ENCODE peak calls at places on chromosomes 6 and 20, in nine cellular contexts. A, U, B, V, F, P, J, S and R are unnamed samples.

GRCh38 chr6:169190970-169191369 is 62.7 kb downstream of the THBS2 start:
- DNase-seq in P (no peak), J (no peak), S (no peak), F (no peak), U (no peak), A (no peak), B (no peak), V (no peak), R (no peak)

GRCh38 chr20:20561841-20562240 is 150.6 kb downstream of the RALGAPA2 start:
- DNase-seq in U (no peak), A (no peak), B (no peak), S (no peak), F (peak; percentile 46), J (no peak), V (no peak), P (no peak), R (no peak)

GRCh38 chr20:19784511-19785172 is 26.6 kb downstream of the RIN2 start:
- DNase-seq in J (peak; percentile 64), V (peak; percentile 86), U (peak; percentile 91), F (peak; percentile 67), P (peak; percentile 93), A (peak; percentile 94), B (peak; percentile 92), S (peak; percentile 91), R (peak; percentile 64)

GRCh38 chr6:27890351-27891299 is 21.6 kb downstream of the OR2B2 start:
- DNase-seq in P (peak; percentile 97), B (peak; percentile 94), V (peak; percentile 93), A (peak; percentile 96), S (peak; percentile 97), F (peak; percentile 99), J (no peak), U (peak; percentile 94), R (peak; percentile 28)

GRCh38 chr6:82145926-82146452 is 101.6 kb downstream of the IBTK start:
- DNase-seq in A (no peak), J (no peak), P (no peak), U (no peak), V (peak; percentile 19), F (no peak), S (no peak), B (no peak), R (no peak)

GRCh38 chr6:109506841-109507240 is 23.8 kb upstream of the ZBTB24 start:
- DNase-seq in F (no peak), B (no peak), U (no peak), S (no peak), P (no peak), A (no peak), J (no peak), V (no peak), R (no peak)

GRCh38 chr6:166448432-166448831 is 65.7 kb upstream of the MPC1 start:
- DNase-seq in B (no peak), U (no peak), J (no peak), F (no peak), V (no peak), A (no peak), S (no peak), P (no peak), R (no peak)

GRCh38 chr6:170129691-170130171 is 161.1 kb downstream of the DLL1 start:
- DNase-seq in A (peak; percentile 15), P (peak; percentile 17), F (no peak), V (no peak), U (peak; percentile 72), S (no peak), B (no peak), J (peak; percentile 80), R (peak; percentile 89)

GRCh38 chr6:88294702-88295101 is 128.6 kb upstream of the CNR1 start:
- DNase-seq in F (no peak), U (no peak), A (no peak), V (no peak), P (no peak), S (no peak), B (no peak), J (no peak), R (no peak)

GRCh38 chr20:51258582-51259175 is 235.8 kb upstream of the KCNG1 start:
- DNase-seq in B (peak; percentile 50), A (peak; percentile 53), P (peak; percentile 7), U (peak; percentile 96), F (no peak), S (peak; percentile 17), J (no peak), V (peak; percentile 34), R (no peak)

GRCh38 chr6:160853946-160854345 is 137.6 kb upstream of the MAP3K4 start:
- DNase-seq in V (no peak), F (no peak), J (no peak), P (no peak), B (no peak), U (no peak), S (no peak), A (no peak), R (no peak)

GRCh38 chr20:48635791-48636267 is 192.0 kb downstream of the PREX1 start:
- DNase-seq in P (peak; percentile 63), F (peak; percentile 65), B (peak; percentile 54), A (peak; percentile 68), S (peak; percentile 31), U (peak; percentile 20), V (no peak), J (no peak), R (peak; percentile 87)

GRCh38 chr6:2839982-2840793 is 1.5 kb downstream of the SERPINB1 start:
- DNase-seq in A (no peak), V (no peak), U (peak; percentile 90), S (no peak), F (no peak), P (no peak), B (no peak), J (no peak), R (no peak)

GRCh38 chr20:44438782-44439181 is 36.9 kb upstream of the TTPAL start:
- DNase-seq in U (no peak), S (no peak), F (no peak), P (no peak), B (no peak), J (no peak), A (no peak), V (no peak), R (no peak)

GRCh38 chr20:13788167-13788834 is 3.5 kb downstream of the NDUFAF5 start:
- DNase-seq in S (peak; percentile 69), J (peak; percentile 62), F (peak; percentile 73), A (peak; percentile 90), U (peak; percentile 80), B (peak; percentile 83), P (peak; percentile 79), V (peak; percentile 62), R (no peak)

GRCh38 chr6:15481892-15482291 is 180.9 kb downstream of the DTNBP1 start:
- DNase-seq in B (no peak), A (no peak), F (peak; percentile 31), S (no peak), V (no peak), P (no peak), U (peak; percentile 59), J (no peak), R (no peak)

GRCh38 chr20:24979036-24979960 is 13.3 kb downstream of the APMAP start:
- DNase-seq in P (no peak), V (no peak), A (no peak), B (no peak), U (no peak), F (no peak), S (no peak), J (no peak), R (no peak)

GRCh38 chr20:60306105-60306504 is 347.9 kb downstream of the CDH26 start:
- DNase-seq in V (no peak), B (no peak), U (no peak), F (no peak), S (no peak), P (no peak), J (no peak), A (no peak), R (no peak)

GRCh38 chr20:41453006-41453950 is 86.7 kb upstream of the EMILIN3 start:
- DNase-seq in V (no peak), U (no peak), S (no peak), B (no peak), F (no peak), P (no peak), A (no peak), J (no peak), R (no peak)
- H3K4me3 ChIP-seq in V (no peak overlapping the region), U (no peak overlapping the region), S (no peak overlapping the region), B (no peak overlapping the region), F (no peak overlapping the region), P (no peak overlapping the region), A (no peak overlapping the region), J (no peak overlapping the region), R (no peak overlapping the region)

DNA sequence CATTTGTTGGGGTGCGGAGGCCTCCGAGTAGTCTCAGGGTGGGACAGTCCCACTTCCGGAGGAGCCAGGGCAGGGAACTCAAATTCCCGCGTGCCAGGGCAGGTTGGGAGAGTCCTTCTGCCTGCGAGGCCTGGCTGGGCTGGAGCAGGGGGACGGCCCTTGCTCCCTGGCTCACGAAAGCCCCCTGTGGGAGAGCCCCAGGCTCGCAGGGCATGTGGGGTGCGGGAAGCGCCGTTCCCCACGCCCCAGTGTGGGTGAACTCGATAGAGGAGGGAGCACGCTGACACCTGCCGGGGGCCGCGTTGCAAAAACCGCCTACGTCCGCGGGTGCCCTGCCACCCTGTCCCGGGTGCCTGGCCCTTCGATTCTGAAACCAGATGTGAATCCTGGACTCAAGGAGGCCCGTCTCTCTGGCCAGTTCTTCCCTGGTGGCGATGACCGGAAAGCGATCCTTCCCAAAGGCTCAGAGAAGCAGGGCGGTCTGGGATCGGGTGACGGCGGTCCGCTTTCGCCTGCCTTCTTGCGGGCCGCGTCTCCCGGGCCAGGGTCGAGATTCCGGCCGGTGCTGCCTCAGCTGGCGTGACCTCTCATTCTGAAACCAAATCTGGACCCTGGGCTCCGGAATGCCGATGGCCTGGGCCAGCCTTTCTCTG is 1846.5 kb upstream of the DEFB115 start:
- DNase-seq in F (no peak), J (no peak), U (no peak), P (no peak), V (no peak), B (no peak), S (no peak), A (no peak), R (no peak)
- H3K4me3 ChIP-seq in F (no peak overlapping the region), J (peak overlapping the region; percentile 45), U (no peak overlapping the region), P (no peak overlapping the region), V (no peak overlapping the region), B (no peak overlapping the region), S (no peak overlapping the region), A (no peak overlapping the region), R (no peak overlapping the region)

DNA sequence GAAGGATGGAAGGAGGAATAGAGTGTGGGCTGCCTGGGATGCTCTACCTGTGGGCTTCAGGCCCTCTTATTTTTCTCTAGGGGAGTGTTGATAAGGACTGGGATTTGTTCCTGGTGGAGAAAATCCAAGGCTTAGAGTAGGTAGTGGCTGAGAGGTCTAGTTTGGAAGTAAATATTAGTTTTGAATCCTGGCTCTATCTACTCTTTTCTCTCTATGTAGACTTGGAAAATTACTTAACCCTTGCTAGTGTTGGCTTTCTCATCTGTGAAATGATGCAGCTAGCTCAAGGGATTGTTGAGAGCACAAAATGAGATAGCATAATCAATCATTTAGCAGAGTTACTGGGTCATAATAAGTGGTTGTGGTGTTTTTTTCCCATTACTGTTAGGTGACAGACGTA is 102.7 kb upstream of the MLIP start:
- DNase-seq in U (no peak), V (no peak), P (no peak), S (no peak), A (no peak), B (no peak), J (no peak), F (no peak), R (no peak)
- H3K4me3 ChIP-seq in U (no peak overlapping the region), V (no peak overlapping the region), P (no peak overlapping the region), S (no peak overlapping the region), A (no peak overlapping the region), B (no peak overlapping the region), J (no peak overlapping the region), F (no peak overlapping the region), R (no peak overlapping the region)

DNA sequence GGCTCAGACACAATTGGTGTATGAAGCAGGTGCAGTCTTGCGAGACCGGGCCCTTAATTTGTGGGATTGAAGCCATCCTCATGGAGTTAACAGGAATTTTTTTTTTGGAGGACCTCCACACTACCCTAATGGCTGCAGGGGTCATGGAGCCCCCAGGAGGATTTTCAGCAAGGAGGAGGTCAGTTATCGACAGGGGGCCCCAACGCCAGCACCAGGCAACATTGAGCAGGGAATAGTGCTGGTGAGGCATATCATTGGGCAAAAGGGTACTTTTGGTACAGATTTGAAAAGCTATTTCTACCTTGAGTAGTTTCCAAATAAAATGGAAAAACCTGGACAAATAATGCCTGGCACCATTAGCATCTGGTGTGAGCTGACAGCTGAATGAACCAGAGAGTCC is 6.7 kb downstream of the FAM50B start:
- DNase-seq in J (no peak), S (no peak), A (no peak), B (no peak), V (no peak), F (no peak), U (no peak), P (no peak), R (no peak)
- H3K4me3 ChIP-seq in J (no peak overlapping the region), S (no peak overlapping the region), A (no peak overlapping the region), B (no peak overlapping the region), V (no peak overlapping the region), F (no peak overlapping the region), U (no peak overlapping the region), P (no peak overlapping the region), R (no peak overlapping the region)